ENCODE peak calls at places on chromosomes 11 and 22, in seven cellular contexts. D is heart right ventricle, R is ovary, E is tibial nerve, L is A549, N is colonic mucosa, F is HCT116. V is an unnamed sample. For H3K4me1, the result is how much of the 10 kb centered on the place peaks cover.

GRCh38 chr22:19567383-19568009 is 43.3 kb upstream of the CLDN5 start:
- DNase-seq in L (no peak), D (no peak), N (no peak), F (no peak), R (no peak), E (no peak), V (no peak)

GRCh38 chr11:441418-442274 is at the start of gene ANO9:
- DNase-seq in R (peak), N (peak), D (no peak), F (no peak), L (no peak), E (no peak), V (no peak)

GRCh38 chr11:9518835-9519234 is 54.6 kb upstream of the WEE1 start:
- DNase-seq in E (no peak), D (no peak), F (no peak), N (no peak), L (no peak), R (no peak), V (no peak)

GRCh38 chr11:86214710-86215109 is 29.8 kb upstream of the EED start:
- DNase-seq in D (no peak), R (no peak), L (no peak), E (no peak), F (no peak), N (no peak), V (no peak)

GRCh38 chr22:20430641-20431519 is 6.7 kb downstream of the SCARF2 start:
- DNase-seq in F (peak), N (peak), E (no peak), D (peak), L (peak), R (peak), V (no peak)

GRCh38 chr11:121755191-121755590 is 302.4 kb upstream of the SORL1-AS1 start:
- DNase-seq in D (no peak), N (no peak), L (no peak), F (no peak), E (no peak), R (no peak), V (no peak)

GRCh38 chr22:42937164-42937854 is 77.6 kb downstream of the PACSIN2 start:
- DNase-seq in F (peak), L (peak), N (peak), R (no peak), D (no peak), E (no peak), V (peak)

GRCh38 chr11:8352852-8353505 is 89.3 kb upstream of the LMO1 start:
- DNase-seq in L (peak), N (no peak), F (no peak), R (no peak), E (no peak), D (no peak), V (no peak)

GRCh38 chr22:22787805-22788459 is 99.7 kb upstream of the IGLL5 start:
- DNase-seq in E (peak), N (peak), F (peak), D (peak), R (no peak), L (peak), V (no peak)

GRCh38 chr11:134480129-134480652 is 68.1 kb upstream of the B3GAT1 start:
- DNase-seq in D (no peak), L (no peak), R (no peak), E (no peak), N (no peak), F (no peak), V (peak)

GRCh38 chr22:17213976-17214375 is 5.3 kb downstream of the ADA2 start:
- DNase-seq in E (no peak), L (peak), F (peak), R (peak), N (peak), D (peak), V (no peak)

GRCh38 chr22:31039393-31039792 is 41.7 kb upstream of the SMTN start:
- DNase-seq in D (peak), R (peak), E (peak), L (no peak), F (no peak), N (no peak), V (peak)

GRCh38 chr11:96052921-96053631 is 129.2 kb upstream of the MTMR2 start:
- DNase-seq in E (no peak), F (no peak), R (no peak), L (no peak), D (no peak), N (no peak), V (no peak)

GRCh38 chr22:29855611-29856181 is 17.6 kb upstream of the ASCC2 start:
- DNase-seq in D (peak), N (no peak), E (no peak), R (no peak), L (no peak), F (no peak), V (no peak)

GRCh38 chr11:123213307-123213708 is 18.3 kb upstream of the CLMP start:
- DNase-seq in E (no peak), N (peak), L (no peak), F (no peak), D (no peak), R (no peak), V (no peak)

GRCh38 chr11:44112083-44112865 is 16.8 kb downstream of the EXT2 start:
- DNase-seq in D (peak), L (no peak), E (no peak), F (no peak), R (peak), N (no peak), V (no peak)

GRCh38 chr11:68229601-68230000 is 16.5 kb upstream of the KMT5B start:
- DNase-seq in F (no peak), L (no peak), D (no peak), R (no peak), E (no peak), N (no peak), V (no peak)

GRCh38 chr22:35587447-35587870 is 29.7 kb downstream of the MB start:
- DNase-seq in D (peak), N (no peak), L (no peak), E (no peak), R (no peak), F (no peak), V (no peak)

GRCh38 chr22:20981787-20982562 is at the start of gene LZTR1:
- DNase-seq in D (peak), N (peak), R (peak), E (peak), L (peak), F (peak), V (peak)

GRCh38 chr22:28883917-28884753 is 763 bp downstream of the ZNRF3 start:
- DNase-seq in N (peak), E (no peak), D (peak), L (peak), F (peak), R (peak), V (no peak)

GRCh38 chr22:49643466-49643865 is 184.2 kb downstream of the BRD1 start:
- DNase-seq in E (no peak), F (no peak), D (no peak), N (no peak), R (no peak), L (no peak), V (no peak)
- H3K4me1 ChIP-seq in E (under half), F (under half), D (under half), N (under half), R (under half), L (under half), V (under half)

GRCh38 chr11:17822021-17822781 is 87.6 kb downstream of the KCNC1 start:
- DNase-seq in R (no peak), L (no peak), N (no peak), F (no peak), D (no peak), E (no peak), V (no peak)
- TF ChIP-seq CTCF in R (no peak), L (no peak), N (no peak), F (no peak), D (no peak), E (no peak), V (no peak)

GRCh38 chr11:114724916-114725524 is 46.7 kb downstream of the NXPE2 start:
- DNase-seq in D (no peak), N (peak), E (no peak), F (no peak), R (no peak), L (no peak), V (no peak)

GRCh38 chr11:114725623-114726022 is 47.3 kb downstream of the NXPE2 start:
- DNase-seq in R (no peak), F (no peak), N (no peak), E (no peak), L (no peak), D (no peak), V (no peak)
- H3K27ac ChIP-seq in R (no peak), F (no peak), N (peak), E (no peak), L (no peak), D (no peak), V (no peak)

GRCh38 chr22:41000941-41001721 is 50.0 kb downstream of the RBX1 start:
- DNase-seq in F (no peak), N (no peak), D (no peak), E (no peak), R (no peak), L (no peak), V (no peak)
- H3K4me1 ChIP-seq in F (under half), N (under half), D (under half), E (under half), R (under half), L (under half), V (under half)

GRCh38 chr11:120717042-120717441 is 205.5 kb downstream of the GRIK4 start:
- DNase-seq in L (no peak), E (no peak), R (no peak), D (no peak), F (no peak), N (no peak), V (no peak)
- TF ChIP-seq CTCF in L (no peak), E (no peak), R (no peak), D (no peak), F (no peak), N (no peak), V (no peak)

GRCh38 chr22:45170001-45170466 is 6.3 kb downstream of the NUP50 start:
- DNase-seq in D (no peak), N (no peak), E (no peak), L (no peak), R (no peak), F (no peak), V (no peak)

GRCh38 chr22:45172872-45173585 is 9.3 kb downstream of the NUP50 start:
- DNase-seq in D (no peak), L (no peak), E (no peak), F (no peak), R (no peak), N (no peak), V (no peak)

GRCh38 chr22:45166935-45167334 is 3.2 kb downstream of the NUP50 start:
- DNase-seq in E (no peak), F (no peak), N (no peak), R (no peak), D (no peak), L (no peak), V (no peak)

DNA sequence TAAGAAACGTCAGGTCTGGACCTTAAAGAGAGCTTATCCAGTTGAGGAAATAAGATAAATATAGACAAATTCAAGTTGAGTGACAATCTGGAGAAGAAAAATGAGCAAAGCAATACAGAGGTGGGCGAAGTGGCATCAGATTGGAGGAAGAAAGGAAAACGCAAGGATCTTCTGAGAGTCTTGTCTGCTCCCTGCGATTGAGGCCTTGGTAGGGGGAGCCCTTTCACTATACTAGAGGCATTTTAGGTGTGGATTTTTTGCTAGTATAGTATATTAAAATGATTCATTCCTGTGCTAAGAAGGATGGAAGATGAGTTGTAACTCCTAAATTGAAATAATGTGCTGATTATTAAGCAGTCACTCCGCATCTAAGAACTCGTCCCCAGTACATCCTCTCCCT is 8.1 kb downstream of the NUP50 start:
- DNase-seq in E (no peak), N (no peak), L (no peak), D (no peak), F (no peak), R (no peak), V (no peak)
- H3K27ac ChIP-seq in E (no peak), N (no peak), L (no peak), D (no peak), F (no peak), R (no peak), V (no peak)